ENCODE peak calls at places on chromosome 13, in six cellular contexts. V is HepG2, T is IMR-90, C is H1, L is K562, F is A549. R is an unnamed sample.

GRCh38 chr13:24299488-24300114 is 9.8 kb upstream of the C1QTNF9 start:
- DNase-seq in C (no peak), L (no peak), T (no peak), F (no peak), V (no peak), R (no peak)

GRCh38 chr13:48908381-48909087 is 67.2 kb upstream of the FNDC3A start:
- DNase-seq in V (no peak), L (no peak), C (no peak), F (no peak), T (peak; percentile 37), R (no peak)

GRCh38 chr13:41973247-41973741 is 12.4 kb upstream of the VWA8 start:
- DNase-seq in V (no peak), L (no peak), F (no peak), T (no peak), C (peak; percentile 76), R (peak; percentile 44)

GRCh38 chr13:43558312-43558711 is 228.5 kb downstream of the ENOX1 start:
- DNase-seq in L (no peak), C (no peak), F (no peak), T (no peak), V (no peak), R (no peak)

GRCh38 chr13:27406178-27406939 is 18.1 kb upstream of the GTF3A start:
- DNase-seq in F (peak; percentile 41), V (peak; percentile 43), L (peak; percentile 14), C (no peak), T (peak; percentile 49), R (no peak)

GRCh38 chr13:42215578-42216421 is 56.2 kb upstream of the AKAP11 start:
- DNase-seq in V (peak; percentile 10), L (peak; percentile 4), F (no peak), C (no peak), T (peak; percentile 60), R (peak; percentile 42)

GRCh38 chr13:26984337-26984736 is 187.3 kb downstream of the USP12 start:
- DNase-seq in T (no peak), L (no peak), C (no peak), V (no peak), F (no peak), R (no peak)

GRCh38 chr13:39956036-39956435 is 300.6 kb downstream of the COG6 start:
- DNase-seq in L (no peak), F (no peak), C (no peak), V (no peak), T (no peak), R (no peak)

GRCh38 chr13:111886217-111886945 is 180.6 kb upstream of the SOX1 start:
- DNase-seq in V (no peak), F (no peak), L (no peak), T (no peak), C (peak; percentile 17), R (no peak)

GRCh38 chr13:33606692-33607091 is 211.3 kb upstream of the RFC3 start:
- DNase-seq in L (no peak), C (no peak), V (no peak), T (no peak), F (no peak), R (peak; percentile 23)

GRCh38 chr13:106234656-106235055 is 300.8 kb downstream of the EFNB2 start:
- DNase-seq in V (no peak), L (no peak), T (no peak), F (no peak), C (no peak), R (no peak)

GRCh38 chr13:106230450-106230849 is 305.0 kb downstream of the EFNB2 start:
- DNase-seq in L (no peak), V (no peak), T (peak; percentile 83), C (no peak), F (no peak), R (no peak)

GRCh38 chr13:106233336-106233735 is 302.1 kb downstream of the EFNB2 start:
- DNase-seq in F (no peak), T (no peak), C (no peak), V (no peak), L (no peak), R (no peak)

GRCh38 chr13:106232680-106233079 is 302.8 kb downstream of the EFNB2 start:
- DNase-seq in C (no peak), V (no peak), F (no peak), L (no peak), T (no peak), R (no peak)
- TF ChIP-seq USF2 in C (no peak), V (no peak), F (no peak), L (no peak), T (no peak), R (no peak)

GRCh38 chr13:100600461-100600860 is 11.9 kb upstream of the GGACT start:
- DNase-seq in T (no peak), F (no peak), C (no peak), V (no peak), L (no peak), R (no peak)
- TF ChIP-seq USF2 in T (no peak), F (no peak), C (no peak), V (no peak), L (no peak), R (no peak)

DNA sequence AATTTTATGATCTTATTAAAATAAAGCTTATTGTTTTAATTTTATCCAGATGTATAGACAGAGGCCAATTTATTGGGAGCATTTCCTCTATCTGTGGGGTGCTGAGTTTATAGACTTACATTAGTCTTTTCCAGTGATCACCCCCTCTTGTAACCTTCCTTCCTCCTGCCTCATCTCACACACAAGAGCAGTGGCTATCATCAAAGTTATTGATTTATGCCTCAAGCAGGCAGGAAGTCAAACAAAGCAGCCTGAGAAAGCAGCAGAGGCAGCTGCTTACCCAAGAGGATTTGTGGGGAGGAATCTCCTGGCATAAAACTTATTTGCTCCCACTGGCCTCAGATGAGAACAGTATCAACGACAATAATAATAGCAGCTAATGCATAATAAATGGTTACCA is 26.3 kb upstream of the DCLK1 start:
- DNase-seq in V (no peak), C (no peak), L (no peak), T (no peak), F (no peak), R (no peak)
- TF ChIP-seq USF2 in V (no peak), C (no peak), L (no peak), T (no peak), F (no peak), R (no peak)

GRCh38 chr13:99386495-99386894 is 79.3 kb upstream of the GPR183 start:
- DNase-seq in L (no peak), F (no peak), C (peak; percentile 42), T (no peak), V (no peak), R (no peak)

GRCh38 chr13:99386911-99387788 is 80.0 kb upstream of the GPR183 start:
- DNase-seq in L (peak; percentile 73), F (peak; percentile 29), V (peak; percentile 35), T (no peak), C (peak; percentile 95), R (peak; percentile 90)

GRCh38 chr13:99385161-99385560 is 78.0 kb upstream of the GPR183 start:
- DNase-seq in F (no peak), T (no peak), C (peak; percentile 37), V (no peak), L (no peak), R (no peak)

GRCh38 chr13:99384468-99384867 is 77.3 kb upstream of the GPR183 start:
- DNase-seq in C (peak; percentile 30), T (no peak), F (no peak), L (no peak), V (no peak), R (no peak)

GRCh38 chr13:99385940-99386339 is 78.7 kb upstream of the GPR183 start:
- DNase-seq in L (no peak), F (no peak), T (no peak), V (no peak), C (peak; percentile 36), R (no peak)
- TF ChIP-seq USF2 in L (no peak), F (no peak), T (no peak), V (no peak), C (no peak), R (no peak)

DNA sequence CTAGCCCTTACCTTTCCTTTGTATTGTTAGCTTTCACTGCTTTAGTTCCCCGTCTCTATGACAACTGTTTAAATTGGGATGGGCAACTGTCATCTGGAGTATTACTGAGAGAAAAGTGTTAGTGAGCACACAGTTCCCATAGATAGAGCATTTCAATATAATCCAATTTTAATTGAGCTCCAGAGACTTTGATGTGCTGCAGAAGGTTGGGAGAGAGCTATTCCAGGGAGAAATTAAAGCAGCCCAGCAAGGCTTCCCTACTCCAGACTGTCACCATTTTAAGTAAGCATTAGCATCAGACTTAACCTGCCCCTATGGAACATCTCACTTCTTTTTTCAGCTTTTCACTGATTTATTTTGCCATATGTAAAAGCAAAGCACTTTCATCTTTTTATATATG is 55.1 kb upstream of the MAB21L1 start:
- DNase-seq in F (no peak), T (no peak), V (no peak), C (no peak), L (no peak), R (no peak)
- TF ChIP-seq USF2 in F (no peak), T (no peak), V (no peak), C (no peak), L (no peak), R (no peak)

GRCh38 chr13:105719861-105720260 is 815.6 kb downstream of the EFNB2 start:
- DNase-seq in L (no peak), F (no peak), V (no peak), T (no peak), C (no peak), R (no peak)

GRCh38 chr13:105721056-105721455 is 814.4 kb downstream of the EFNB2 start:
- DNase-seq in F (no peak), V (no peak), L (no peak), C (no peak), T (no peak), R (no peak)
- TF ChIP-seq USF2 in F (no peak), V (no peak), L (no peak), C (no peak), T (no peak), R (no peak)

DNA sequence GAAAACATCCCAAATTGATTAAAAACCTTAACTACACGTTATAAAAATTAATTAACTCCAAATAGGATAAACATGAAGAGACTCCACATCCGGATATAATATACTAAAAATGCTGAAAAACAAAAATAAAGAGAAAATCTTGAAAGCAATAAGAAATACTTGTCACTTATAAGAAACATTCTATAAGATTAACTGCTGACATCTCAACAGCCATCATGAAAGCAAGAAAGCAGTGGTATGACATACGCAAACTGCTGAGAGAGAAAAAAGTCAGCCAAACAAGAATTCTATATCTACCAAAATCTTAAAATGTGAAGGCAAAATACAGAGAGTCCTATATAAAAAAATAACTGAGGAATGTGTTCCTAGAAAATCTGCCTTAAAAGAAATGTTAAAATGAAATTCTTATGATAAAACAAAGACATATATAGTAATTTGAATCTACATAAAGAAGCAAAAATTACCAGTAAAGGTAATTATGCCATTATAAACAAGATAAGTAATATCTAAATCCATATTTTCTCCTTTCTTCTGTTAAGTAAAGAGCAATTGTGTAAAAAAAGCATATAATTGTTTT is 1851.1 kb downstream of the PCDH9 start:
- DNase-seq in C (no peak), F (no peak), V (no peak), T (peak; percentile 27), L (no peak), R (no peak)
- TF ChIP-seq USF2 in C (no peak), F (no peak), V (no peak), T (no peak), L (no peak), R (no peak)

GRCh38 chr13:32262165-32262564 is 53.0 kb downstream of the ZAR1L start:
- DNase-seq in T (peak; percentile 39), F (no peak), L (no peak), V (no peak), C (no peak), R (no peak)
- TF ChIP-seq USF2 in T (no peak), F (no peak), L (no peak), V (no peak), C (no peak), R (no peak)